ENCODE peak calls at places on chromosome 22, in ten cellular contexts. C, X, W, T, D, O, Q, G, U and J are unnamed samples.

GRCh38 chr22:19758896-19759458 is 1.6 kb upstream of the TBX1 start:
- DNase-seq in C (no peak), X (no peak), W (no peak), T (no peak), D (no peak), O (no peak), Q (no peak), G (no peak), U (no peak), J (no peak)

GRCh38 chr22:24141586-24141985 is 39.7 kb upstream of the SUSD2 start:
- DNase-seq in C (peak), X (no peak), W (no peak), T (no peak), D (no peak), O (no peak), Q (no peak), G (peak), U (no peak), J (peak)

GRCh38 chr22:45496451-45496941 is 6.2 kb upstream of the FBLN1 start:
- DNase-seq in C (no peak), X (no peak), W (no peak), T (no peak), D (no peak), O (no peak), Q (no peak), G (peak), U (peak), J (no peak)

GRCh38 chr22:47203554-47203991 is 441.1 kb downstream of the TBC1D22A start:
- DNase-seq in C (no peak), X (no peak), W (peak), T (no peak), D (peak), O (no peak), Q (no peak), G (peak), U (no peak), J (no peak)

GRCh38 chr22:44364750-44365118 is 52.0 kb upstream of the SHISAL1 start:
- DNase-seq in C (no peak), X (no peak), W (no peak), T (no peak), D (no peak), O (no peak), Q (no peak), G (peak), U (no peak), J (no peak)

GRCh38 chr22:47618180-47618579 is 855.7 kb downstream of the TBC1D22A start:
- DNase-seq in C (no peak), X (peak), W (peak), T (no peak), D (no peak), O (no peak), Q (no peak), G (peak), U (no peak), J (no peak)

GRCh38 chr22:20141186-20142077 is 9.4 kb downstream of the CCDC188 start:
- DNase-seq in C (no peak), X (no peak), W (no peak), T (no peak), D (no peak), O (no peak), Q (peak), G (peak), U (no peak), J (peak)

GRCh38 chr22:37196539-37197450 is 8.7 kb upstream of the C1QTNF6 start:
- DNase-seq in C (no peak), X (no peak), W (peak), T (no peak), D (no peak), O (no peak), Q (peak), G (peak), U (no peak), J (peak)

GRCh38 chr22:37358917-37359316 is 68.4 kb downstream of the ELFN2 start:
- DNase-seq in C (no peak), X (no peak), W (no peak), T (no peak), D (no peak), O (no peak), Q (no peak), G (no peak), U (no peak), J (no peak)

GRCh38 chr22:41048791-41049717 is 43.3 kb upstream of the EP300 start:
- DNase-seq in C (no peak), X (peak), W (peak), T (no peak), D (no peak), O (no peak), Q (peak), G (peak), U (peak), J (peak)

GRCh38 chr22:37521236-37521739 is 2.1 kb upstream of the CARD10 start:
- DNase-seq in C (no peak), X (no peak), W (no peak), T (no peak), D (no peak), O (no peak), Q (no peak), G (peak), U (no peak), J (no peak)